ENCODE peak calls at places on chromosomes 2 and 18, in eight cellular contexts. One of them, this sample, is unnamed.

GRCh38 chr2:203580846-203581245 is 45.7 kb upstream of the RAPH1 start:
- DNase-seq in endodermal cell: no peak
- DNase-seq in PC-9: no peak
- DNase-seq in ovary: no peak
- DNase-seq in neural progenitor cell: no peak
- DNase-seq in HL-60: no peak
- DNase-seq in type B pancreatic cell: no peak
- DNase-seq in HepG2: no peak
- DNase-seq in this sample: no peak

GRCh38 chr2:176018708-176019107 is 16.6 kb upstream of the LNPK start:
- DNase-seq in endodermal cell: no peak
- DNase-seq in PC-9: peak
- DNase-seq in ovary: no peak
- DNase-seq in neural progenitor cell: no peak
- DNase-seq in HL-60: no peak
- DNase-seq in type B pancreatic cell: no peak
- DNase-seq in HepG2: no peak
- DNase-seq in this sample: no peak

GRCh38 chr2:24819442-24820174 is 26.4 kb downstream of the CENPO start:
- DNase-seq in endodermal cell: peak
- DNase-seq in PC-9: no peak
- DNase-seq in ovary: no peak
- DNase-seq in neural progenitor cell: no peak
- DNase-seq in HL-60: no peak
- DNase-seq in type B pancreatic cell: peak
- DNase-seq in HepG2: no peak
- DNase-seq in this sample: peak

GRCh38 chr2:240762971-240763370 is 57.0 kb downstream of the KIF1A start:
- DNase-seq in endodermal cell: no peak
- DNase-seq in PC-9: no peak
- DNase-seq in ovary: no peak
- DNase-seq in neural progenitor cell: no peak
- DNase-seq in HL-60: no peak
- DNase-seq in type B pancreatic cell: no peak
- DNase-seq in HepG2: no peak
- DNase-seq in this sample: no peak

GRCh38 chr2:72996152-72996502 is 75.4 kb downstream of the SFXN5 start:
- DNase-seq in endodermal cell: no peak
- DNase-seq in PC-9: no peak
- DNase-seq in ovary: no peak
- DNase-seq in neural progenitor cell: no peak
- DNase-seq in HL-60: no peak
- DNase-seq in type B pancreatic cell: no peak
- DNase-seq in HepG2: no peak
- DNase-seq in this sample: peak

GRCh38 chr2:212520340-212520739 is 18.3 kb downstream of the ERBB4 start:
- DNase-seq in endodermal cell: no peak
- DNase-seq in PC-9: no peak
- DNase-seq in ovary: no peak
- DNase-seq in neural progenitor cell: peak
- DNase-seq in HL-60: no peak
- DNase-seq in type B pancreatic cell: no peak
- DNase-seq in HepG2: peak
- DNase-seq in this sample: no peak

GRCh38 chr2:229195346-229195947 is 75.6 kb downstream of the PID1 start:
- DNase-seq in endodermal cell: no peak
- DNase-seq in PC-9: no peak
- DNase-seq in ovary: no peak
- DNase-seq in neural progenitor cell: no peak
- DNase-seq in HL-60: no peak
- DNase-seq in type B pancreatic cell: no peak
- DNase-seq in HepG2: no peak
- DNase-seq in this sample: no peak

GRCh38 chr2:111216811-111217652 is 96.3 kb downstream of the BCL2L11 start:
- DNase-seq in endodermal cell: peak
- DNase-seq in PC-9: no peak
- DNase-seq in ovary: no peak
- DNase-seq in neural progenitor cell: no peak
- DNase-seq in HL-60: no peak
- DNase-seq in type B pancreatic cell: no peak
- DNase-seq in HepG2: no peak
- DNase-seq in this sample: no peak

GRCh38 chr18:3420919-3421279 is 29.1 kb upstream of the TGIF1 start:
- DNase-seq in endodermal cell: no peak
- DNase-seq in PC-9: no peak
- DNase-seq in ovary: no peak
- DNase-seq in neural progenitor cell: no peak
- DNase-seq in HL-60: no peak
- DNase-seq in type B pancreatic cell: no peak
- DNase-seq in HepG2: no peak
- DNase-seq in this sample: no peak

GRCh38 chr18:35267161-35267651 is 22.8 kb downstream of the ZSCAN30 start:
- DNase-seq in endodermal cell: no peak
- DNase-seq in PC-9: no peak
- DNase-seq in ovary: peak
- DNase-seq in neural progenitor cell: peak
- DNase-seq in HL-60: no peak
- DNase-seq in type B pancreatic cell: no peak
- DNase-seq in HepG2: no peak
- DNase-seq in this sample: no peak

GRCh38 chr2:165161510-165161909 is 42.3 kb downstream of the SCN3A start:
- DNase-seq in endodermal cell: no peak
- DNase-seq in PC-9: no peak
- DNase-seq in ovary: no peak
- DNase-seq in neural progenitor cell: no peak
- DNase-seq in HL-60: no peak
- DNase-seq in type B pancreatic cell: no peak
- DNase-seq in HepG2: no peak
- DNase-seq in this sample: no peak

GRCh38 chr2:214034417-214034816 is 376.4 kb upstream of the VWC2L start:
- DNase-seq in endodermal cell: peak
- DNase-seq in PC-9: no peak
- DNase-seq in ovary: no peak
- DNase-seq in neural progenitor cell: no peak
- DNase-seq in HL-60: no peak
- DNase-seq in type B pancreatic cell: no peak
- DNase-seq in HepG2: no peak
- DNase-seq in this sample: no peak

GRCh38 chr2:239685965-239686364 is 285.1 kb upstream of the HDAC4 start:
- DNase-seq in endodermal cell: no peak
- DNase-seq in PC-9: no peak
- DNase-seq in ovary: no peak
- DNase-seq in neural progenitor cell: no peak
- DNase-seq in HL-60: no peak
- DNase-seq in type B pancreatic cell: no peak
- DNase-seq in HepG2: no peak
- DNase-seq in this sample: no peak

GRCh38 chr18:80109676-80110078 is 615 bp downstream of the ADNP2 start:
- DNase-seq in endodermal cell: peak
- DNase-seq in PC-9: no peak
- DNase-seq in ovary: peak
- DNase-seq in neural progenitor cell: peak
- DNase-seq in HL-60: no peak
- DNase-seq in type B pancreatic cell: no peak
- DNase-seq in HepG2: no peak
- DNase-seq in this sample: peak

GRCh38 chr2:44884677-44885076 is 56.8 kb upstream of the SIX3 start:
- DNase-seq in endodermal cell: no peak
- DNase-seq in PC-9: no peak
- DNase-seq in ovary: no peak
- DNase-seq in neural progenitor cell: no peak
- DNase-seq in HL-60: no peak
- DNase-seq in type B pancreatic cell: no peak
- DNase-seq in HepG2: no peak
- DNase-seq in this sample: no peak

GRCh38 chr18:66495844-66496243 is 108.0 kb downstream of the CDH19 start:
- DNase-seq in endodermal cell: peak
- DNase-seq in PC-9: peak
- DNase-seq in ovary: no peak
- DNase-seq in neural progenitor cell: peak
- DNase-seq in HL-60: no peak
- DNase-seq in type B pancreatic cell: peak
- DNase-seq in HepG2: peak
- DNase-seq in this sample: no peak

GRCh38 chr2:65823511-65823910 is 391.1 kb upstream of the SPRED2 start:
- DNase-seq in endodermal cell: no peak
- DNase-seq in PC-9: no peak
- DNase-seq in ovary: no peak
- DNase-seq in neural progenitor cell: no peak
- DNase-seq in HL-60: no peak
- DNase-seq in type B pancreatic cell: no peak
- DNase-seq in HepG2: no peak
- DNase-seq in this sample: no peak

GRCh38 chr2:25977768-25978167 is 4.5 kb downstream of the KIF3C start:
- DNase-seq in endodermal cell: no peak
- DNase-seq in PC-9: peak
- DNase-seq in ovary: no peak
- DNase-seq in neural progenitor cell: no peak
- DNase-seq in HL-60: no peak
- DNase-seq in type B pancreatic cell: no peak
- DNase-seq in HepG2: peak
- DNase-seq in this sample: no peak
- TF ChIP-seq CTCF in endodermal cell: no peak
- TF ChIP-seq CTCF in PC-9: no peak
- TF ChIP-seq CTCF in ovary: no peak
- TF ChIP-seq CTCF in neural progenitor cell: no peak
- TF ChIP-seq CTCF in HL-60: no peak
- TF ChIP-seq CTCF in type B pancreatic cell: no peak
- TF ChIP-seq CTCF in HepG2: no peak
- TF ChIP-seq CTCF in this sample: no peak

DNA sequence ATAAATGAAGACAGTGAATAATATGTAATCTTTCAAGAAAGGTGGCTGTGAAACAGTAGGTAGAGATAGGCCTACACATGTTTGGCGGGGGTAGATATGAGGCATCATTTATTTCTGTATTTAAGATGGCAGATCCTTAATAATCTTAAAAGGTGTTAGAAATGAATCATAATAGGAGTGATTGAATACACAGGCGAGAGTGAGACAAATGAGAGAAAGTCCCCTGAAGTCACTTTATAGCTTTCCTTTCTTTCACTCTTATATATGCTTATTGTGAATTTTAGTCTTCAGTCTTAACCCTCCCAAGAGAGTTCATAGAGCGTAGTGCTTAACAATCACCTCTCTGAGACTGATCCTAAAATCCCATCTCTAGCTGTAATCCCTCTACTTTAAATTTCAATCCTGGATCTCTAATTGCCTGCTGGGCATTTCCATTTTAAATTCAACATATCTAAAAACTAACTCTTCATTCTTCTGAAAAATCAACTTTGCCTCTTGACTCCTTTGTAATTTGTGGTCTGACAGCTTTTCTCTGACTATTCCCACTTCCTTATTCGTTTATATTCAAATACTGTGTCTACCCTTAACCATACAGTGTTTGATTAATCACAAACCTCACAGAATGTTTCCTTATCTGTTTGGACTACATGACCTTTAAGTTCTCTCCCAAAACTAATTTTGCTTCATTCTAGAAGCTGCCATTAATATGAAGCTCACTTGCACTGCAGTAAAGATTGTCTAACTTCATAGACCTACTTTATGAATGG is 463.7 kb upstream of the FSIP2 start:
- DNase-seq in endodermal cell: no peak
- DNase-seq in PC-9: no peak
- DNase-seq in ovary: no peak
- DNase-seq in neural progenitor cell: no peak
- DNase-seq in HL-60: no peak
- DNase-seq in type B pancreatic cell: no peak
- DNase-seq in HepG2: no peak
- DNase-seq in this sample: no peak
- TF ChIP-seq CTCF in endodermal cell: no peak
- TF ChIP-seq CTCF in PC-9: no peak
- TF ChIP-seq CTCF in ovary: no peak
- TF ChIP-seq CTCF in neural progenitor cell: no peak
- TF ChIP-seq CTCF in HL-60: no peak
- TF ChIP-seq CTCF in type B pancreatic cell: no peak
- TF ChIP-seq CTCF in HepG2: no peak
- TF ChIP-seq CTCF in this sample: no peak

GRCh38 chr18:46506974-46507373 is 150.0 kb downstream of the LOXHD1 start:
- DNase-seq in endodermal cell: no peak
- DNase-seq in PC-9: no peak
- DNase-seq in ovary: no peak
- DNase-seq in neural progenitor cell: no peak
- DNase-seq in HL-60: no peak
- DNase-seq in type B pancreatic cell: no peak
- DNase-seq in HepG2: no peak
- DNase-seq in this sample: no peak
- TF ChIP-seq CTCF in endodermal cell: no peak
- TF ChIP-seq CTCF in PC-9: no peak
- TF ChIP-seq CTCF in ovary: no peak
- TF ChIP-seq CTCF in neural progenitor cell: no peak
- TF ChIP-seq CTCF in HL-60: no peak
- TF ChIP-seq CTCF in type B pancreatic cell: no peak
- TF ChIP-seq CTCF in HepG2: no peak
- TF ChIP-seq CTCF in this sample: no peak

GRCh38 chr2:105749583-105750399 is 5.1 kb downstream of the NCK2 start:
- DNase-seq in endodermal cell: peak
- DNase-seq in PC-9: no peak
- DNase-seq in ovary: no peak
- DNase-seq in neural progenitor cell: no peak
- DNase-seq in HL-60: no peak
- DNase-seq in type B pancreatic cell: peak
- DNase-seq in HepG2: no peak
- DNase-seq in this sample: no peak

GRCh38 chr2:105746177-105747080 is 1.7 kb downstream of the NCK2 start:
- DNase-seq in endodermal cell: peak
- DNase-seq in PC-9: no peak
- DNase-seq in ovary: peak
- DNase-seq in neural progenitor cell: peak
- DNase-seq in HL-60: no peak
- DNase-seq in type B pancreatic cell: no peak
- DNase-seq in HepG2: peak
- DNase-seq in this sample: no peak

GRCh38 chr2:105747254-105747909 is 2.7 kb downstream of the NCK2 start:
- DNase-seq in endodermal cell: no peak
- DNase-seq in PC-9: no peak
- DNase-seq in ovary: no peak
- DNase-seq in neural progenitor cell: no peak
- DNase-seq in HL-60: no peak
- DNase-seq in type B pancreatic cell: no peak
- DNase-seq in HepG2: no peak
- DNase-seq in this sample: no peak

GRCh38 chr2:105747997-105748396 is 3.3 kb downstream of the NCK2 start:
- DNase-seq in endodermal cell: no peak
- DNase-seq in PC-9: no peak
- DNase-seq in ovary: no peak
- DNase-seq in neural progenitor cell: no peak
- DNase-seq in HL-60: no peak
- DNase-seq in type B pancreatic cell: no peak
- DNase-seq in HepG2: no peak
- DNase-seq in this sample: no peak

DNA sequence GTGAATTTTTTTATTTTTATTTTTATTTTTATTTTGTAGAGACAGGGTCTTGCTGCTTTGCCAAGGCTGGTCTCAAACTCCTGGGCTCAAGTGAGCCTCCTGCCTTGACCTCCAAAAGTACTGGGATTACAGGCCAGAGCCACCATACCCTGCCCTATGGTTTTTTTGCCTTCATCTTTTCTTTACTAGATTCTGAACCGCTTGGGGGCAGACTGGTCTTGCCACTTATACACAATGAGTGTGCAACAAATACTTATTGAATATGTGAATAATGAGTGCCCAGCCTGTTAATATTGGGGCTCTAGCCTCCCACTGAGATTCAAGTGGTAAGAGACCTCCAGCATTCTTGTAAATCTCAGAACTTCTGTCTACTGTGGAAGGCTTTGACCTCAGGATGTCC is 3.9 kb downstream of the NCK2 start:
- DNase-seq in endodermal cell: peak
- DNase-seq in PC-9: no peak
- DNase-seq in ovary: no peak
- DNase-seq in neural progenitor cell: no peak
- DNase-seq in HL-60: no peak
- DNase-seq in type B pancreatic cell: no peak
- DNase-seq in HepG2: no peak
- DNase-seq in this sample: no peak
- TF ChIP-seq CTCF in endodermal cell: no peak
- TF ChIP-seq CTCF in PC-9: no peak
- TF ChIP-seq CTCF in ovary: no peak
- TF ChIP-seq CTCF in neural progenitor cell: no peak
- TF ChIP-seq CTCF in HL-60: no peak
- TF ChIP-seq CTCF in type B pancreatic cell: no peak
- TF ChIP-seq CTCF in HepG2: no peak
- TF ChIP-seq CTCF in this sample: no peak

This sample was measured in osteocyte.